ENCODE peak calls at places on chromosomes 3 and 15, in seven cellular contexts. J is heart left ventricle; B is activated CD4-positive, alpha-beta memory T cell treated with anti-CD3 and anti-CD28 coated beads for 36 hours; Q is activated gamma-delta T cell treated with Interleukin-2 at 50 U/mL for 16 hours; A is breast epithelium; G is colonic mucosa; D is stomach. R is an unnamed sample.

GRCh38 chr3:126201168-126201567 is 20.8 kb upstream of the ALDH1L1 start:
- DNase-seq in J (no peak), B (no peak), Q (no peak), A (no peak), G (no peak), D (no peak), R (no peak)

GRCh38 chr3:46835486-46835885 is 27.8 kb downstream of the MYL3 start:
- DNase-seq in J (no peak), B (no peak), Q (no peak), A (no peak), G (no peak), D (no peak), R (no peak)

GRCh38 chr3:129855454-129856419 is 37.8 kb downstream of the TMCC1 start:
- DNase-seq in J (no peak), B (no peak), Q (no peak), A (no peak), G (no peak), D (no peak), R (no peak)

GRCh38 chr3:197261164-197261509 is 37.3 kb downstream of the DLG1 start:
- DNase-seq in J (no peak), B (no peak), Q (no peak), A (no peak), G (no peak), D (no peak), R (no peak)

GRCh38 chr3:159881828-159882309 is 106.8 kb upstream of the IL12A start:
- DNase-seq in J (peak; percentile 40), B (no peak), Q (no peak), A (peak; percentile 87), G (no peak), D (no peak), R (no peak)

GRCh38 chr3:194364652-194365434 is 4.7 kb downstream of the LRRC15 start:
- DNase-seq in J (peak; percentile 39), B (no peak), Q (no peak), A (no peak), G (peak; percentile 28), D (no peak), R (peak; percentile 24)

GRCh38 chr15:39667382-39668127 is 86.7 kb downstream of the THBS1 start:
- DNase-seq in J (no peak), B (no peak), Q (no peak), A (no peak), G (no peak), D (no peak), R (no peak)

GRCh38 chr15:64112077-64112772 is 16.4 kb downstream of the SNX1 start:
- DNase-seq in J (no peak), B (no peak), Q (no peak), A (no peak), G (no peak), D (no peak), R (no peak)

GRCh38 chr3:176046717-176047116 is 1150.6 kb downstream of the TBL1XR1 start:
- DNase-seq in J (no peak), B (no peak), Q (no peak), A (no peak), G (no peak), D (no peak), R (no peak)

GRCh38 chr3:72317491-72317890 is 530.8 kb downstream of the SHQ1 start:
- DNase-seq in J (no peak), B (no peak), Q (no peak), A (no peak), G (no peak), D (peak; percentile 40), R (no peak)

GRCh38 chr3:54122802-54123537 is 618 bp downstream of the CACNA2D3 start:
- DNase-seq in J (no peak), B (no peak), Q (no peak), A (no peak), G (no peak), D (no peak), R (no peak)

GRCh38 chr3:196639517-196640500 is at the start of gene NRROS:
- DNase-seq in J (peak; percentile 77), B (peak; percentile 86), Q (peak; percentile 64), A (peak; percentile 37), G (peak; percentile 66), D (peak; percentile 65), R (peak; percentile 74)

GRCh38 chr3:67463656-67464055 is 190.8 kb downstream of the SUCLG2 start:
- DNase-seq in J (no peak), B (no peak), Q (no peak), A (no peak), G (no peak), D (no peak), R (no peak)

GRCh38 chr3:98814799-98815450 is 51.8 kb downstream of the ST3GAL6 start:
- DNase-seq in J (no peak), B (no peak), Q (no peak), A (no peak), G (no peak), D (no peak), R (no peak)

GRCh38 chr3:64187065-64187959 is 38.0 kb downstream of the PRICKLE2 start:
- DNase-seq in J (peak; percentile 76), B (no peak), Q (no peak), A (peak; percentile 81), G (peak; percentile 37), D (peak; percentile 40), R (peak; percentile 75)

GRCh38 chr3:41260063-41260450 is 60.8 kb downstream of the CTNNB1 start:
- DNase-seq in J (no peak), B (no peak), Q (no peak), A (no peak), G (no peak), D (no peak), R (no peak)

GRCh38 chr15:98476559-98476958 is 171.8 kb upstream of the IGF1R start:
- DNase-seq in J (no peak), B (no peak), Q (no peak), A (no peak), G (no peak), D (no peak), R (no peak)

GRCh38 chr3:99118381-99118780 is 216.9 kb upstream of the DCBLD2 start:
- DNase-seq in J (no peak), B (no peak), Q (no peak), A (no peak), G (no peak), D (no peak), R (no peak)

GRCh38 chr3:23085256-23085655 is 117.9 kb upstream of the UBE2E2 start:
- DNase-seq in J (no peak), B (no peak), Q (no peak), A (no peak), G (no peak), D (no peak), R (no peak)

R was measured in left ventricle myocardium inferior.